ENCODE peak calls at places on chromosomes 7 and 10, in eight cellular contexts. One of them, this sample, is unnamed.

GRCh38 chr7:27204851-27205322 is 5.0 kb upstream of the HOXA13 start:
- DNase-seq in nephron progenitor cell: peak
- DNase-seq in stimulated activated CD4-positive, alpha-beta T cell treated with anti-CD3 and anti-CD28 coated beads, Interleukin-2, amount 100 ng/mL, for 24 hours: no peak
- DNase-seq in iPS-NIHi11: no peak
- DNase-seq in astrocyte of the cerebellum: no peak
- DNase-seq in EL: peak
- DNase-seq in HFFc6: no peak
- DNase-seq in H9: peak
- DNase-seq in this sample: peak

GRCh38 chr10:35412336-35412735 is 76.0 kb downstream of the CCNY start:
- DNase-seq in nephron progenitor cell: no peak
- DNase-seq in stimulated activated CD4-positive, alpha-beta T cell treated with anti-CD3 and anti-CD28 coated beads, Interleukin-2, amount 100 ng/mL, for 24 hours: no peak
- DNase-seq in iPS-NIHi11: no peak
- DNase-seq in astrocyte of the cerebellum: no peak
- DNase-seq in EL: peak
- DNase-seq in HFFc6: no peak
- DNase-seq in H9: no peak
- DNase-seq in this sample: no peak

GRCh38 chr10:75616076-75616475 is 184.7 kb downstream of the LRMDA start:
- DNase-seq in nephron progenitor cell: no peak
- DNase-seq in stimulated activated CD4-positive, alpha-beta T cell treated with anti-CD3 and anti-CD28 coated beads, Interleukin-2, amount 100 ng/mL, for 24 hours: no peak
- DNase-seq in iPS-NIHi11: no peak
- DNase-seq in astrocyte of the cerebellum: no peak
- DNase-seq in EL: no peak
- DNase-seq in HFFc6: no peak
- DNase-seq in H9: no peak
- DNase-seq in this sample: no peak

GRCh38 chr10:98078774-98079173 is 48.4 kb upstream of the CRTAC1 start:
- DNase-seq in nephron progenitor cell: no peak
- DNase-seq in stimulated activated CD4-positive, alpha-beta T cell treated with anti-CD3 and anti-CD28 coated beads, Interleukin-2, amount 100 ng/mL, for 24 hours: no peak
- DNase-seq in iPS-NIHi11: no peak
- DNase-seq in astrocyte of the cerebellum: no peak
- DNase-seq in EL: no peak
- DNase-seq in HFFc6: no peak
- DNase-seq in H9: no peak
- DNase-seq in this sample: no peak

GRCh38 chr7:149624006-149624405 is 126.4 kb upstream of the ZNF746 start:
- DNase-seq in nephron progenitor cell: peak
- DNase-seq in stimulated activated CD4-positive, alpha-beta T cell treated with anti-CD3 and anti-CD28 coated beads, Interleukin-2, amount 100 ng/mL, for 24 hours: peak
- DNase-seq in iPS-NIHi11: peak
- DNase-seq in astrocyte of the cerebellum: no peak
- DNase-seq in EL: peak
- DNase-seq in HFFc6: peak
- DNase-seq in H9: no peak
- DNase-seq in this sample: no peak

GRCh38 chr7:108576110-108576509 is 6.4 kb downstream of the DNAJB9 start:
- DNase-seq in nephron progenitor cell: no peak
- DNase-seq in stimulated activated CD4-positive, alpha-beta T cell treated with anti-CD3 and anti-CD28 coated beads, Interleukin-2, amount 100 ng/mL, for 24 hours: no peak
- DNase-seq in iPS-NIHi11: no peak
- DNase-seq in astrocyte of the cerebellum: no peak
- DNase-seq in EL: no peak
- DNase-seq in HFFc6: no peak
- DNase-seq in H9: no peak
- DNase-seq in this sample: no peak

GRCh38 chr10:99395750-99396445 is 34.5 kb downstream of the GOT1 start:
- DNase-seq in nephron progenitor cell: no peak
- DNase-seq in stimulated activated CD4-positive, alpha-beta T cell treated with anti-CD3 and anti-CD28 coated beads, Interleukin-2, amount 100 ng/mL, for 24 hours: no peak
- DNase-seq in iPS-NIHi11: peak
- DNase-seq in astrocyte of the cerebellum: peak
- DNase-seq in EL: peak
- DNase-seq in HFFc6: peak
- DNase-seq in H9: no peak
- DNase-seq in this sample: peak

GRCh38 chr7:142796001-142796500 is 25.3 kb downstream of the PRSS2 start:
- DNase-seq in nephron progenitor cell: no peak
- DNase-seq in stimulated activated CD4-positive, alpha-beta T cell treated with anti-CD3 and anti-CD28 coated beads, Interleukin-2, amount 100 ng/mL, for 24 hours: no peak
- DNase-seq in iPS-NIHi11: no peak
- DNase-seq in astrocyte of the cerebellum: no peak
- DNase-seq in EL: no peak
- DNase-seq in HFFc6: no peak
- DNase-seq in H9: peak
- DNase-seq in this sample: no peak

GRCh38 chr7:29281782-29282541 is 87.4 kb downstream of the CHN2 start:
- DNase-seq in nephron progenitor cell: peak
- DNase-seq in stimulated activated CD4-positive, alpha-beta T cell treated with anti-CD3 and anti-CD28 coated beads, Interleukin-2, amount 100 ng/mL, for 24 hours: no peak
- DNase-seq in iPS-NIHi11: no peak
- DNase-seq in astrocyte of the cerebellum: no peak
- DNase-seq in EL: peak
- DNase-seq in HFFc6: peak
- DNase-seq in H9: no peak
- DNase-seq in this sample: peak

GRCh38 chr10:92238586-92239098 is 52.2 kb downstream of the CPEB3 start:
- DNase-seq in nephron progenitor cell: no peak
- DNase-seq in stimulated activated CD4-positive, alpha-beta T cell treated with anti-CD3 and anti-CD28 coated beads, Interleukin-2, amount 100 ng/mL, for 24 hours: no peak
- DNase-seq in iPS-NIHi11: no peak
- DNase-seq in astrocyte of the cerebellum: no peak
- DNase-seq in EL: peak
- DNase-seq in HFFc6: peak
- DNase-seq in H9: no peak
- DNase-seq in this sample: peak

GRCh38 chr10:97785731-97786130 is 13.9 kb upstream of the SFRP5 start:
- DNase-seq in nephron progenitor cell: no peak
- DNase-seq in stimulated activated CD4-positive, alpha-beta T cell treated with anti-CD3 and anti-CD28 coated beads, Interleukin-2, amount 100 ng/mL, for 24 hours: no peak
- DNase-seq in iPS-NIHi11: no peak
- DNase-seq in astrocyte of the cerebellum: no peak
- DNase-seq in EL: no peak
- DNase-seq in HFFc6: no peak
- DNase-seq in H9: no peak
- DNase-seq in this sample: no peak

GRCh38 chr10:77482072-77482471 is 155.5 kb downstream of the KCNMA1 start:
- DNase-seq in nephron progenitor cell: no peak
- DNase-seq in stimulated activated CD4-positive, alpha-beta T cell treated with anti-CD3 and anti-CD28 coated beads, Interleukin-2, amount 100 ng/mL, for 24 hours: no peak
- DNase-seq in iPS-NIHi11: no peak
- DNase-seq in astrocyte of the cerebellum: no peak
- DNase-seq in EL: no peak
- DNase-seq in HFFc6: no peak
- DNase-seq in H9: no peak
- DNase-seq in this sample: no peak

This sample was measured in AG08395.